ENCODE peak calls at places on chromosome 1, in nine cellular contexts. F is PC-3; S is cardiac muscle cell; J is AG04450; W is psoas muscle; B is tibial nerve; H is effector memory CD4-positive, alpha-beta T cell; T is heart right ventricle; K is ovary. Q is an unnamed sample.

GRCh38 chr1:64546018-64546417 is 76.1 kb downstream of the CACHD1 start:
- DNase-seq in F (no peak), S (peak; percentile 34), J (no peak), W (no peak), B (no peak), H (no peak), T (no peak), K (no peak), Q (no peak)

GRCh38 chr1:68269637-68270430 is 37.5 kb upstream of the WLS start:
- DNase-seq in F (peak; percentile 81), S (no peak), J (no peak), W (no peak), B (no peak), H (no peak), T (no peak), K (no peak), Q (peak; percentile 27)

GRCh38 chr1:204094262-204095247 is 21.6 kb downstream of the SOX13 start:
- DNase-seq in F (peak; percentile 36), S (no peak), J (no peak), W (no peak), B (no peak), H (no peak), T (no peak), K (no peak), Q (no peak)

GRCh38 chr1:117638141-117638540 is 32.3 kb downstream of the TENT5C start:
- DNase-seq in F (no peak), S (no peak), J (no peak), W (no peak), B (no peak), H (no peak), T (no peak), K (no peak), Q (no peak)

GRCh38 chr1:48039088-48040049 is 42.2 kb upstream of the TRABD2B start:
- DNase-seq in F (no peak), S (peak; percentile 69), J (no peak), W (no peak), B (no peak), H (no peak), T (no peak), K (no peak), Q (no peak)

GRCh38 chr1:185464788-185465187 is 147.7 kb upstream of the IVNS1ABP start:
- DNase-seq in F (no peak), S (no peak), J (no peak), W (no peak), B (no peak), H (no peak), T (no peak), K (no peak), Q (no peak)

GRCh38 chr1:198934901-198935301 is 296.1 kb downstream of the PTPRC start:
- DNase-seq in F (peak; percentile 36), S (no peak), J (no peak), W (no peak), B (no peak), H (peak; percentile 67), T (no peak), K (no peak), Q (no peak)

GRCh38 chr1:159678924-159679323 is 35.5 kb downstream of the CRP start:
- DNase-seq in F (no peak), S (no peak), J (no peak), W (no peak), B (no peak), H (no peak), T (no peak), K (no peak), Q (no peak)

GRCh38 chr1:170513138-170513537 is 18.8 kb upstream of the GORAB start:
- DNase-seq in F (no peak), S (no peak), J (no peak), W (no peak), B (no peak), H (no peak), T (no peak), K (no peak), Q (no peak)

DNA sequence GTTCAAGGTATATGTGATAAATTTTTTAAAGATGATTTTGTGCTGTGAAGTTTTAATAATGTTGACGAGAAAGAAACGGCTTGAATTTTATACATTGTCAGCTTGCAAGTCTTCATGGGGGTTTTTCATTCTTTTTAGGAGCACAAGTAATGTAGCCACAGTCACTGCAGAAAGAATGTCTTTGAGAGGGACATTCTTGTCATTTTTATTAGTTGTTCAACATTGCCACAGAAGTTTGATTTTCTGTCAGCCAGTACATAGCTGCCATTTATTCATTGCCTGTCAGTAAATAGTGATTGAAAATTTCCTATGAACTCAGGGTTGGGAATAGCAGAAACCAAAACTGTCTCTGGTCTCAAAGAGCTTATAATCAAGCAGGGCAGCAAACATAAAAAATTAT is 156.2 kb downstream of the DHRS3 start:
- DNase-seq in F (no peak), S (no peak), J (no peak), W (no peak), B (no peak), H (no peak), T (no peak), K (no peak), Q (no peak)
- H3K27ac ChIP-seq in F (peak overlapping the region; percentile 45), S (no peak overlapping the region), J (peak overlapping the region; percentile 58), W (peak overlapping the region; percentile 63), B (peak overlapping the region; percentile 82), H (no peak overlapping the region), T (peak overlapping the region; percentile 88), K (peak overlapping the region; percentile 66), Q (no peak overlapping the region)

GRCh38 chr1:201714542-201715276 is 114.2 kb upstream of the IPO9 start:
- DNase-seq in F (peak; percentile 95), S (peak; percentile 37), J (peak; percentile 95), W (peak; percentile 91), B (peak; percentile 86), H (no peak), T (peak; percentile 60), K (peak; percentile 68), Q (peak; percentile 92)
- H3K27ac ChIP-seq in F (peak overlapping the region; percentile 100), S (peak overlapping the region; percentile 77), J (peak overlapping the region; percentile 97), W (peak overlapping the region; percentile 72), B (peak overlapping the region; percentile 91), H (no peak overlapping the region), T (peak overlapping the region; percentile 98), K (peak overlapping the region; percentile 81), Q (peak overlapping the region; percentile 86)

GRCh38 chr1:31949862-31950261 is 11.7 kb upstream of the PTP4A2 start:
- DNase-seq in F (no peak), S (no peak), J (no peak), W (no peak), B (no peak), H (no peak), T (no peak), K (no peak), Q (no peak)

GRCh38 chr1:31955917-31956736 is 18.0 kb upstream of the PTP4A2 start:
- DNase-seq in F (peak; percentile 98), S (peak; percentile 69), J (peak; percentile 98), W (peak; percentile 90), B (peak; percentile 94), H (peak; percentile 73), T (peak; percentile 54), K (peak; percentile 80), Q (peak; percentile 98)

GRCh38 chr1:31954607-31955283 is 16.6 kb upstream of the PTP4A2 start:
- DNase-seq in F (peak; percentile 91), S (no peak), J (peak; percentile 95), W (peak; percentile 93), B (peak; percentile 90), H (no peak), T (peak; percentile 84), K (peak; percentile 90), Q (peak; percentile 81)

GRCh38 chr1:31952825-31953220 is 14.7 kb upstream of the PTP4A2 start:
- DNase-seq in F (no peak), S (no peak), J (no peak), W (no peak), B (no peak), H (no peak), T (no peak), K (no peak), Q (no peak)

GRCh38 chr1:31951276-31951675 is 13.1 kb upstream of the PTP4A2 start:
- DNase-seq in F (no peak), S (no peak), J (no peak), W (no peak), B (no peak), H (no peak), T (no peak), K (no peak), Q (no peak)
- H3K27ac ChIP-seq in F (no peak overlapping the region), S (no peak overlapping the region), J (no peak overlapping the region), W (peak overlapping the region; percentile 64), B (no peak overlapping the region), H (no peak overlapping the region), T (peak overlapping the region; percentile 78), K (no peak overlapping the region), Q (no peak overlapping the region)

DNA sequence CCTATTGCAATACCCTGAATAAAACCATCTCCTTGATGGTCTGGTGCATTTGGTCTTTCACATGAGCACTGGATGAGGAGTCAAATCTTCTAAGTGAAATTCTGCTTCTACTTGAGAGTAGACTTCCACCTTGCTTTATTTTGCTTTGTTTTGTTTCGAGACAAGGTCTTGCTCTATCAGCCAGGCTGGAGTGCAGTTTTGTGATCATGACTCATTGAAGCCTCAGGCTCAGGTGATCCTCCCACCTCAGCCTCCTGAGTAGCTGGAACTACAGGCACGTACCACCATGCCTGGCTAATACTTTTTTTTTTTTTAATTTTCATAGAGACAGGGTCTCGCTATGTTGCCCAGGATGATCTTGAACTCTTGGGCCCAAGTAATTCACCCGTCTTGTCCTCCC is 65.8 kb upstream of the F3 start:
- DNase-seq in F (peak; percentile 44), S (no peak), J (no peak), W (no peak), B (no peak), H (no peak), T (no peak), K (no peak), Q (no peak)
- H3K27ac ChIP-seq in F (no peak overlapping the region), S (no peak overlapping the region), J (no peak overlapping the region), W (no peak overlapping the region), B (no peak overlapping the region), H (no peak overlapping the region), T (no peak overlapping the region), K (no peak overlapping the region), Q (peak overlapping the region; percentile 53)

Q was measured in epithelial cell of prostate.